ENCODE peak calls at places on chromosomes 2 and 18, in eight cellular contexts. One of them, this sample, is unnamed.

GRCh38 chr2:50148632-50149031 is 883.3 kb downstream of the NRXN1 start:
- DNase-seq in body of pancreas: no peak
- DNase-seq in HT-29: no peak
- DNase-seq in trophoblast cell: no peak
- DNase-seq in Calu3: no peak
- DNase-seq in IMR-90: no peak
- DNase-seq in activated CD8-positive, alpha-beta T cell treated with anti-CD3 and anti-CD28 coated beads for 36 hours: no peak
- DNase-seq in stimulated activated naive CD8-positive, alpha-beta T cell treated with anti-CD3 and anti-CD28 coated beads, Interleukin-15, amount 100 ng/mL, for 72 hours: no peak
- DNase-seq in this sample: peak

GRCh38 chr18:29753379-29753778 is 1289.2 kb downstream of the DSC3 start:
- DNase-seq in body of pancreas: no peak
- DNase-seq in HT-29: no peak
- DNase-seq in trophoblast cell: no peak
- DNase-seq in Calu3: no peak
- DNase-seq in IMR-90: peak
- DNase-seq in activated CD8-positive, alpha-beta T cell treated with anti-CD3 and anti-CD28 coated beads for 36 hours: no peak
- DNase-seq in stimulated activated naive CD8-positive, alpha-beta T cell treated with anti-CD3 and anti-CD28 coated beads, Interleukin-15, amount 100 ng/mL, for 72 hours: no peak
- DNase-seq in this sample: no peak

GRCh38 chr2:104286806-104287205 is 567.1 kb upstream of the POU3F3 start:
- DNase-seq in body of pancreas: no peak
- DNase-seq in HT-29: no peak
- DNase-seq in trophoblast cell: no peak
- DNase-seq in Calu3: no peak
- DNase-seq in IMR-90: no peak
- DNase-seq in activated CD8-positive, alpha-beta T cell treated with anti-CD3 and anti-CD28 coated beads for 36 hours: no peak
- DNase-seq in stimulated activated naive CD8-positive, alpha-beta T cell treated with anti-CD3 and anti-CD28 coated beads, Interleukin-15, amount 100 ng/mL, for 72 hours: no peak
- DNase-seq in this sample: peak

GRCh38 chr18:21163647-21164625 is 52.3 kb upstream of the ROCK1 start:
- DNase-seq in body of pancreas: no peak
- DNase-seq in HT-29: no peak
- DNase-seq in trophoblast cell: peak
- DNase-seq in Calu3: no peak
- DNase-seq in IMR-90: peak
- DNase-seq in activated CD8-positive, alpha-beta T cell treated with anti-CD3 and anti-CD28 coated beads for 36 hours: no peak
- DNase-seq in stimulated activated naive CD8-positive, alpha-beta T cell treated with anti-CD3 and anti-CD28 coated beads, Interleukin-15, amount 100 ng/mL, for 72 hours: no peak
- DNase-seq in this sample: no peak

GRCh38 chr2:22952671-22953070 is 432.3 kb upstream of the KLHL29 start:
- DNase-seq in body of pancreas: no peak
- DNase-seq in HT-29: no peak
- DNase-seq in trophoblast cell: no peak
- DNase-seq in Calu3: no peak
- DNase-seq in IMR-90: no peak
- DNase-seq in activated CD8-positive, alpha-beta T cell treated with anti-CD3 and anti-CD28 coated beads for 36 hours: no peak
- DNase-seq in stimulated activated naive CD8-positive, alpha-beta T cell treated with anti-CD3 and anti-CD28 coated beads, Interleukin-15, amount 100 ng/mL, for 72 hours: no peak
- DNase-seq in this sample: no peak

GRCh38 chr2:224410946-224411561 is 9.1 kb upstream of the FAM124B start:
- DNase-seq in body of pancreas: no peak
- DNase-seq in HT-29: no peak
- DNase-seq in trophoblast cell: peak
- DNase-seq in Calu3: no peak
- DNase-seq in IMR-90: peak
- DNase-seq in activated CD8-positive, alpha-beta T cell treated with anti-CD3 and anti-CD28 coated beads for 36 hours: no peak
- DNase-seq in stimulated activated naive CD8-positive, alpha-beta T cell treated with anti-CD3 and anti-CD28 coated beads, Interleukin-15, amount 100 ng/mL, for 72 hours: no peak
- DNase-seq in this sample: no peak

GRCh38 chr2:148253716-148254115 is 232.8 kb downstream of the MBD5 start:
- DNase-seq in body of pancreas: no peak
- DNase-seq in HT-29: no peak
- DNase-seq in trophoblast cell: peak
- DNase-seq in Calu3: no peak
- DNase-seq in IMR-90: peak
- DNase-seq in activated CD8-positive, alpha-beta T cell treated with anti-CD3 and anti-CD28 coated beads for 36 hours: no peak
- DNase-seq in stimulated activated naive CD8-positive, alpha-beta T cell treated with anti-CD3 and anti-CD28 coated beads, Interleukin-15, amount 100 ng/mL, for 72 hours: no peak
- DNase-seq in this sample: no peak

GRCh38 chr2:27370816-27371620 is 602 bp downstream of the SNX17 start:
- DNase-seq in body of pancreas: no peak
- DNase-seq in HT-29: peak
- DNase-seq in trophoblast cell: peak
- DNase-seq in Calu3: peak
- DNase-seq in IMR-90: peak
- DNase-seq in activated CD8-positive, alpha-beta T cell treated with anti-CD3 and anti-CD28 coated beads for 36 hours: peak
- DNase-seq in stimulated activated naive CD8-positive, alpha-beta T cell treated with anti-CD3 and anti-CD28 coated beads, Interleukin-15, amount 100 ng/mL, for 72 hours: peak
- DNase-seq in this sample: no peak

GRCh38 chr2:170817247-170817998 is 736 bp downstream of the GAD1 start:
- DNase-seq in body of pancreas: no peak
- DNase-seq in HT-29: no peak
- DNase-seq in trophoblast cell: peak
- DNase-seq in Calu3: peak
- DNase-seq in IMR-90: peak
- DNase-seq in activated CD8-positive, alpha-beta T cell treated with anti-CD3 and anti-CD28 coated beads for 36 hours: peak
- DNase-seq in stimulated activated naive CD8-positive, alpha-beta T cell treated with anti-CD3 and anti-CD28 coated beads, Interleukin-15, amount 100 ng/mL, for 72 hours: peak
- DNase-seq in this sample: peak

This sample was measured in H7.